ENCODE peak calls at places on chromosomes 16 and 17, in nine cellular contexts. One of them, this sample, is unnamed. For H3K4me1, the result is how much of the 10 kb centered on the place peaks cover.

GRCh38 chr16:30009085-30009862 is 1.6 kb downstream of the DOC2A start:
- DNase-seq in SK-N-SH: no peak
- DNase-seq in CD8-positive, alpha-beta memory T cell: no peak
- DNase-seq in IMR-90: no peak
- DNase-seq in GM23338: peak
- DNase-seq in iPS DF 6.9: no peak
- DNase-seq in cardiac muscle cell: no peak
- DNase-seq in colonic mucosa: no peak
- DNase-seq in lower lobe of right lung: no peak
- DNase-seq in this sample: no peak

GRCh38 chr17:67074781-67075180 is 30.4 kb downstream of the CACNG1 start:
- DNase-seq in SK-N-SH: no peak
- DNase-seq in lower lobe of right lung: no peak
- DNase-seq in colonic mucosa: no peak
- DNase-seq in iPS DF 6.9: no peak
- DNase-seq in CD8-positive, alpha-beta memory T cell: no peak
- DNase-seq in IMR-90: no peak
- DNase-seq in cardiac muscle cell: no peak
- DNase-seq in GM23338: no peak
- DNase-seq in this sample: no peak

GRCh38 chr17:58040386-58040785 is 33.3 kb upstream of the SRSF1 start:
- DNase-seq in lower lobe of right lung: no peak
- DNase-seq in GM23338: no peak
- DNase-seq in iPS DF 6.9: no peak
- DNase-seq in CD8-positive, alpha-beta memory T cell: no peak
- DNase-seq in IMR-90: no peak
- DNase-seq in cardiac muscle cell: no peak
- DNase-seq in colonic mucosa: no peak
- DNase-seq in SK-N-SH: no peak
- DNase-seq in this sample: no peak

GRCh38 chr17:73803867-73804539 is 159.8 kb upstream of the SDK2 start:
- DNase-seq in cardiac muscle cell: no peak
- DNase-seq in iPS DF 6.9: no peak
- DNase-seq in SK-N-SH: no peak
- DNase-seq in CD8-positive, alpha-beta memory T cell: no peak
- DNase-seq in colonic mucosa: no peak
- DNase-seq in IMR-90: no peak
- DNase-seq in GM23338: peak
- DNase-seq in lower lobe of right lung: no peak
- DNase-seq in this sample: no peak

GRCh38 chr17:16158721-16159120 is 56.6 kb downstream of the NCOR1 start:
- DNase-seq in iPS DF 6.9: no peak
- DNase-seq in colonic mucosa: no peak
- DNase-seq in cardiac muscle cell: peak
- DNase-seq in CD8-positive, alpha-beta memory T cell: no peak
- DNase-seq in SK-N-SH: no peak
- DNase-seq in IMR-90: no peak
- DNase-seq in GM23338: no peak
- DNase-seq in lower lobe of right lung: no peak
- DNase-seq in this sample: no peak

GRCh38 chr16:85663891-85664321 is 24.8 kb downstream of the GINS2 start:
- DNase-seq in cardiac muscle cell: no peak
- DNase-seq in CD8-positive, alpha-beta memory T cell: no peak
- DNase-seq in colonic mucosa: no peak
- DNase-seq in iPS DF 6.9: no peak
- DNase-seq in SK-N-SH: no peak
- DNase-seq in lower lobe of right lung: peak
- DNase-seq in IMR-90: peak
- DNase-seq in GM23338: no peak
- DNase-seq in this sample: no peak

GRCh38 chr17:68134046-68134637 is 98.6 kb downstream of the KPNA2 start:
- DNase-seq in GM23338: no peak
- DNase-seq in SK-N-SH: no peak
- DNase-seq in lower lobe of right lung: no peak
- DNase-seq in IMR-90: no peak
- DNase-seq in colonic mucosa: no peak
- DNase-seq in iPS DF 6.9: no peak
- DNase-seq in cardiac muscle cell: no peak
- DNase-seq in CD8-positive, alpha-beta memory T cell: no peak
- DNase-seq in this sample: no peak

GRCh38 chr17:64247836-64248235 is 15.2 kb downstream of the TEX2 start:
- DNase-seq in IMR-90: no peak
- DNase-seq in SK-N-SH: no peak
- DNase-seq in colonic mucosa: no peak
- DNase-seq in lower lobe of right lung: no peak
- DNase-seq in iPS DF 6.9: no peak
- DNase-seq in CD8-positive, alpha-beta memory T cell: no peak
- DNase-seq in cardiac muscle cell: no peak
- DNase-seq in GM23338: no peak
- DNase-seq in this sample: no peak

GRCh38 chr16:85430523-85431381 is 182.4 kb upstream of the GSE1 start:
- DNase-seq in colonic mucosa: peak
- DNase-seq in cardiac muscle cell: no peak
- DNase-seq in CD8-positive, alpha-beta memory T cell: no peak
- DNase-seq in SK-N-SH: peak
- DNase-seq in iPS DF 6.9: no peak
- DNase-seq in GM23338: no peak
- DNase-seq in lower lobe of right lung: peak
- DNase-seq in IMR-90: no peak
- DNase-seq in this sample: no peak

GRCh38 chr17:21061971-21062526 is 19.2 kb upstream of the USP22 start:
- DNase-seq in lower lobe of right lung: no peak
- DNase-seq in cardiac muscle cell: no peak
- DNase-seq in CD8-positive, alpha-beta memory T cell: no peak
- DNase-seq in iPS DF 6.9: no peak
- DNase-seq in IMR-90: no peak
- DNase-seq in colonic mucosa: no peak
- DNase-seq in SK-N-SH: no peak
- DNase-seq in GM23338: no peak
- DNase-seq in this sample: no peak

GRCh38 chr17:56598471-56598870 is 5.0 kb downstream of the NOG start:
- DNase-seq in IMR-90: peak
- DNase-seq in lower lobe of right lung: no peak
- DNase-seq in iPS DF 6.9: no peak
- DNase-seq in cardiac muscle cell: no peak
- DNase-seq in colonic mucosa: no peak
- DNase-seq in GM23338: peak
- DNase-seq in CD8-positive, alpha-beta memory T cell: no peak
- DNase-seq in SK-N-SH: no peak
- DNase-seq in this sample: no peak

GRCh38 chr16:88522276-88522949 is 47.8 kb upstream of the ZC3H18 start:
- DNase-seq in CD8-positive, alpha-beta memory T cell: no peak
- DNase-seq in colonic mucosa: no peak
- DNase-seq in SK-N-SH: no peak
- DNase-seq in iPS DF 6.9: no peak
- DNase-seq in GM23338: no peak
- DNase-seq in cardiac muscle cell: no peak
- DNase-seq in IMR-90: no peak
- DNase-seq in lower lobe of right lung: no peak
- DNase-seq in this sample: no peak

GRCh38 chr17:64694207-64694606 is 32.1 kb upstream of the SMURF2 start:
- DNase-seq in CD8-positive, alpha-beta memory T cell: no peak
- DNase-seq in lower lobe of right lung: peak
- DNase-seq in IMR-90: peak
- DNase-seq in GM23338: no peak
- DNase-seq in colonic mucosa: peak
- DNase-seq in cardiac muscle cell: peak
- DNase-seq in iPS DF 6.9: no peak
- DNase-seq in SK-N-SH: no peak
- DNase-seq in this sample: no peak

GRCh38 chr17:49063652-49064051 is 66.5 kb downstream of the IGF2BP1 start:
- DNase-seq in CD8-positive, alpha-beta memory T cell: no peak
- DNase-seq in lower lobe of right lung: no peak
- DNase-seq in cardiac muscle cell: peak
- DNase-seq in colonic mucosa: no peak
- DNase-seq in iPS DF 6.9: no peak
- DNase-seq in IMR-90: no peak
- DNase-seq in GM23338: no peak
- DNase-seq in SK-N-SH: no peak
- DNase-seq in this sample: no peak

GRCh38 chr17:49069585-49070273 is 62.8 kb upstream of the B4GALNT2 start:
- DNase-seq in SK-N-SH: no peak
- DNase-seq in IMR-90: peak
- DNase-seq in colonic mucosa: no peak
- DNase-seq in cardiac muscle cell: peak
- DNase-seq in GM23338: no peak
- DNase-seq in lower lobe of right lung: no peak
- DNase-seq in CD8-positive, alpha-beta memory T cell: no peak
- DNase-seq in iPS DF 6.9: no peak
- DNase-seq in this sample: no peak

GRCh38 chr17:49061524-49061943 is 64.3 kb downstream of the IGF2BP1 start:
- DNase-seq in colonic mucosa: no peak
- DNase-seq in GM23338: peak
- DNase-seq in CD8-positive, alpha-beta memory T cell: no peak
- DNase-seq in SK-N-SH: no peak
- DNase-seq in cardiac muscle cell: peak
- DNase-seq in IMR-90: peak
- DNase-seq in iPS DF 6.9: no peak
- DNase-seq in lower lobe of right lung: no peak
- DNase-seq in this sample: no peak

GRCh38 chr17:49071106-49071505 is 61.5 kb upstream of the B4GALNT2 start:
- DNase-seq in CD8-positive, alpha-beta memory T cell: no peak
- DNase-seq in GM23338: no peak
- DNase-seq in cardiac muscle cell: peak
- DNase-seq in IMR-90: peak
- DNase-seq in colonic mucosa: no peak
- DNase-seq in SK-N-SH: no peak
- DNase-seq in lower lobe of right lung: no peak
- DNase-seq in iPS DF 6.9: no peak
- DNase-seq in this sample: no peak

GRCh38 chr17:49067163-49067562 is 65.4 kb upstream of the B4GALNT2 start:
- DNase-seq in cardiac muscle cell: no peak
- DNase-seq in SK-N-SH: no peak
- DNase-seq in CD8-positive, alpha-beta memory T cell: no peak
- DNase-seq in lower lobe of right lung: no peak
- DNase-seq in colonic mucosa: no peak
- DNase-seq in IMR-90: no peak
- DNase-seq in iPS DF 6.9: no peak
- DNase-seq in GM23338: peak
- DNase-seq in this sample: no peak
- H3K27ac ChIP-seq in cardiac muscle cell: no peak
- H3K27ac ChIP-seq in SK-N-SH: no peak
- H3K27ac ChIP-seq in CD8-positive, alpha-beta memory T cell: no peak
- H3K27ac ChIP-seq in lower lobe of right lung: no peak
- H3K27ac ChIP-seq in colonic mucosa: no peak
- H3K27ac ChIP-seq in IMR-90: no peak
- H3K27ac ChIP-seq in iPS DF 6.9: no peak
- H3K27ac ChIP-seq in GM23338: no peak
- H3K27ac ChIP-seq in this sample: no peak

DNA sequence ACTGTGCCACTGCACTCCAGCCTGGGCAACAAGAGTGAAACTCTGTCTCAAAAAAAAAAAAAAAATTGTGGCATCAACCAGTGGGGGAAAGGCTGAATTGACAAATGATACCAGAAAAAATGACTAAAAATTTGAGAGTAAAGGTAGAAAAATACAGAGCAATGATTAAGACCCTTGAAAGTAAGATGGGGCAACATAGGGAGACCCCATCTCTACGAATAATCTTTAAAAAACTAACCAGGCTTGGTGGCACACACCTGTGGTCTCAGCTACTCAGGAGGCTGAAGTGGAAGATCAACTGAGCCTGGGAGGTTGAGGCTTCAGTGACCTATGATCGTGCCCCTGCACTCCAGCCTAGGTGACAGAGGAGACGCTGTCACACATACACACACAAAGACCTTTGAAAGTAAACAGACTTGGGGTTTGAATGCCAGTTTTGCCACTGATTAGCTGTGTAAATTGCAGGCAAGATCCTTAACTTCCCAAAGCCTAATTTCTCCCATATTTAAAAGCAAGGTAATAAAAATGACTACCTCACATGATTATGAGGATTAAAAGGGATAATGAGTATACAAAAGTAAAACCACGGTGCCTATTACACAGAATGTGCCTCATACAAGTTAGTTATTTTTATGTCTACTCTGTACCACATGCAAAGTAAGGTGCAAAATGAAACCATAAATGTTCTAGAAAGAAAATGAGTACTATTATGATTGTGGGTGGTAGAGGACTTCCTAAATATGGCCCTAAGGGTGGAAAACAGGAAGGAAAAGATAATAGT is 21.7 kb upstream of the PAFAH1B1 start:
- DNase-seq in iPS DF 6.9: no peak
- DNase-seq in IMR-90: no peak
- DNase-seq in colonic mucosa: no peak
- DNase-seq in GM23338: no peak
- DNase-seq in CD8-positive, alpha-beta memory T cell: no peak
- DNase-seq in cardiac muscle cell: no peak
- DNase-seq in SK-N-SH: no peak
- DNase-seq in lower lobe of right lung: no peak
- DNase-seq in this sample: no peak
- H3K4me3 ChIP-seq in iPS DF 6.9: no peak
- H3K4me3 ChIP-seq in IMR-90: no peak
- H3K4me3 ChIP-seq in colonic mucosa: no peak
- H3K4me3 ChIP-seq in GM23338: no peak
- H3K4me3 ChIP-seq in CD8-positive, alpha-beta memory T cell: no peak
- H3K4me3 ChIP-seq in cardiac muscle cell: no peak
- H3K4me3 ChIP-seq in SK-N-SH: no peak
- H3K4me3 ChIP-seq in lower lobe of right lung: no peak
- H3K4me3 ChIP-seq in this sample: no peak

DNA sequence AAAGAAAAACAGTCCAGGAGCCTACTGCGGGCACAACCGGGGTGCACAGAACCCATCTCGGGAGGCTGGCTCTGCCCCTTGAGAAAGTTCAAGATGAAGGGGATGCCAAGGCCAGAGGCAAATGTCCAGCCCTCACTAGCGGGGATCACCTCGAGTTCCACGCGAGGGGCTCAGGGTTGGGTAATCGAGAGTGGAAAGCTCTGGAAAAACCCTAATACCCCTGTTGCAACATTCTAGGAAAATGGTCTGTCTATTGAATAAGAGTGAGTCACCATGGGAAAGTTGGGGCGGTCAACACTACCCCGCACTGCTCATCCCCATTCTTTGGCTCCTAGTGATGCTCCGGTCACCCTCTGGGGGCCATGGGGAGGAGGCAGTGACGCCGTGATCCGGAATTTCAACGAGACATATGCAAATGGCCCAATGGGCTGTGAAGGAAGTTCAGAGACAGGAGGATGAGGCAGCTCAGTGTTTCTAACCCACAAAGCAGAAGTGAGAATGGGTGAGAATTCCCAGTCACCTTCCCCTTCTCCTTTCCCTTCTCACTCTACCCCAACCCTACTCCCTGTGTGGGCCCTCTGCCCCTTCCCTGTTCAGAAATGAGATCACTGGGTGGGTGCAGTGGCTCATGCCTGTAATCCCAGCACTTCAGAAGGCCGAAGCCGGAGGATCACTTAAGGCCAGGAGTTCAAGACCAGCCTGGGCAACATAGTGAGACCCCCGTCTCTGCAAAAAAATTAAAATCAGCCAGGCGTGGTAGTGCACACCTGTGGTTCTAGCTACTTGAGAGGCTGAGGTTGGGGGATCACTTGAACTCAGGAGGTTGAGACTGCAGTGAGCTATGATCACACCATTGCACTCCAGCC is 22.4 kb downstream of the SOCS3 start:
- DNase-seq in SK-N-SH: no peak
- DNase-seq in GM23338: no peak
- DNase-seq in CD8-positive, alpha-beta memory T cell: no peak
- DNase-seq in colonic mucosa: peak
- DNase-seq in IMR-90: peak
- DNase-seq in lower lobe of right lung: no peak
- DNase-seq in iPS DF 6.9: no peak
- DNase-seq in cardiac muscle cell: peak
- DNase-seq in this sample: no peak
- H3K4me1 ChIP-seq in SK-N-SH: under half
- H3K4me1 ChIP-seq in GM23338: under half
- H3K4me1 ChIP-seq in CD8-positive, alpha-beta memory T cell: under half
- H3K4me1 ChIP-seq in colonic mucosa: under half
- H3K4me1 ChIP-seq in IMR-90: under half
- H3K4me1 ChIP-seq in lower lobe of right lung: under half
- H3K4me1 ChIP-seq in iPS DF 6.9: under half
- H3K4me1 ChIP-seq in cardiac muscle cell: under half
- H3K4me1 ChIP-seq in this sample: under half

GRCh38 chr16:74591914-74592650 is 14.8 kb downstream of the GLG1 start:
- DNase-seq in lower lobe of right lung: no peak
- DNase-seq in SK-N-SH: no peak
- DNase-seq in colonic mucosa: no peak
- DNase-seq in iPS DF 6.9: no peak
- DNase-seq in CD8-positive, alpha-beta memory T cell: no peak
- DNase-seq in GM23338: no peak
- DNase-seq in IMR-90: no peak
- DNase-seq in cardiac muscle cell: no peak
- DNase-seq in this sample: no peak
- H3K27ac ChIP-seq in lower lobe of right lung: no peak
- H3K27ac ChIP-seq in SK-N-SH: no peak
- H3K27ac ChIP-seq in colonic mucosa: no peak
- H3K27ac ChIP-seq in iPS DF 6.9: no peak
- H3K27ac ChIP-seq in CD8-positive, alpha-beta memory T cell: no peak
- H3K27ac ChIP-seq in GM23338: peak
- H3K27ac ChIP-seq in IMR-90: no peak
- H3K27ac ChIP-seq in cardiac muscle cell: no peak
- H3K27ac ChIP-seq in this sample: no peak

This sample was measured in effector memory CD4-positive, alpha-beta T cell.